ENCODE peak calls at places on chromosomes 16 and 17, in seven cellular contexts. S, G, T, P, A, B and E are unnamed samples.

GRCh38 chr16:8464979-8465378 is 125.3 kb downstream of the TMEM114 start:
- DNase-seq in A (no peak), S (no peak), T (no peak), P (no peak), G (no peak), B (no peak), E (no peak)

GRCh38 chr17:78013683-78014467 is 55.4 kb downstream of the TNRC6C start:
- DNase-seq in A (peak; percentile 15), P (peak; percentile 70), S (peak; percentile 59), G (peak; percentile 75), B (peak; percentile 64), T (peak; percentile 69), E (peak; percentile 66)

GRCh38 chr16:48158296-48158695 is 2.5 kb upstream of the ABCC12 start:
- DNase-seq in T (no peak), S (no peak), A (no peak), B (peak; percentile 88), G (peak; percentile 11), P (peak; percentile 24), E (no peak)

GRCh38 chr16:12252616-12253015 is 276.1 kb downstream of the SNX29 start:
- DNase-seq in G (no peak), A (no peak), B (no peak), S (no peak), T (no peak), P (no peak), E (no peak)

GRCh38 chr17:50461550-50462132 is 7.0 kb downstream of the CHAD start:
- DNase-seq in G (no peak), T (no peak), P (no peak), A (no peak), S (no peak), B (no peak), E (peak; percentile 43)

GRCh38 chr16:25151996-25152395 is 40.5 kb downstream of the LCMT1 start:
- DNase-seq in A (no peak), B (peak; percentile 79), P (peak; percentile 82), G (no peak), T (no peak), S (no peak), E (no peak)

GRCh38 chr16:20906225-20906870 is 5.8 kb downstream of the LYRM1 start:
- DNase-seq in T (no peak), G (no peak), B (peak; percentile 78), A (no peak), P (peak; percentile 72), S (no peak), E (no peak)

GRCh38 chr17:9022553-9023388 is 1.5 kb downstream of the NTN1 start:
- DNase-seq in B (peak; percentile 23), G (no peak), A (no peak), P (no peak), S (no peak), T (peak; percentile 40), E (peak; percentile 72)

GRCh38 chr16:3022697-3023414 is 886 bp downstream of the HCFC1R1 start:
- DNase-seq in T (no peak), S (no peak), G (no peak), A (no peak), B (peak; percentile 12), P (peak; percentile 19), E (no peak)

GRCh38 chr17:50380369-50381259 is 7.6 kb downstream of the EME1 start:
- DNase-seq in P (no peak), B (no peak), T (no peak), A (no peak), S (no peak), G (no peak), E (no peak)

GRCh38 chr17:37710344-37710886 is 34.4 kb downstream of the HNF1B start:
- DNase-seq in T (peak; percentile 68), A (no peak), B (peak; percentile 60), S (peak; percentile 46), P (peak; percentile 40), G (peak; percentile 61), E (peak; percentile 79)

GRCh38 chr17:15341385-15341849 is at the start of gene TEKT3:
- DNase-seq in G (no peak), A (no peak), B (peak; percentile 83), S (peak; percentile 28), T (peak; percentile 82), P (peak; percentile 40), E (peak; percentile 98)

GRCh38 chr17:45018514-45019176 is 32.8 kb downstream of the DCAKD start:
- DNase-seq in G (peak; percentile 38), T (no peak), B (no peak), A (no peak), S (no peak), P (no peak), E (no peak)

GRCh38 chr17:78862073-78863023 is 21.7 kb upstream of the USP36 start:
- DNase-seq in A (no peak), P (peak; percentile 93), G (no peak), B (peak; percentile 97), T (no peak), S (peak; percentile 92), E (no peak)